ENCODE peak calls at places on chromosomes 16 and 17, in four cellular contexts. One of them, this sample, is unnamed.
A peak's percentile ranks its signal among the peaks of the same experiment; 100 is the strongest.

GRCh38 chr17:68248199-68248825 is 469 bp downstream of the AMZ2 start:
- DNase-seq in cardiac fibroblast: peak; percentile 71
- DNase-seq in A549: no peak
- DNase-seq in bronchial epithelial cell: peak; percentile 76
- DNase-seq in this sample: peak; percentile 15

GRCh38 chr17:17059301-17059890 is 17.1 kb downstream of the MPRIP start:
- DNase-seq in cardiac fibroblast: no peak
- DNase-seq in A549: no peak
- DNase-seq in bronchial epithelial cell: no peak
- DNase-seq in this sample: no peak

GRCh38 chr16:25007284-25007984 is 7.7 kb downstream of the ARHGAP17 start:
- DNase-seq in cardiac fibroblast: peak; percentile 83
- DNase-seq in A549: no peak
- DNase-seq in bronchial epithelial cell: no peak
- DNase-seq in this sample: no peak

GRCh38 chr16:3480901-3481695 is 14.2 kb downstream of the C16orf90 start:
- DNase-seq in cardiac fibroblast: no peak
- DNase-seq in A549: no peak
- DNase-seq in bronchial epithelial cell: no peak
- DNase-seq in this sample: no peak

GRCh38 chr16:58177347-58177710 is 20.6 kb downstream of the CSNK2A2 start:
- DNase-seq in cardiac fibroblast: no peak
- DNase-seq in A549: no peak
- DNase-seq in bronchial epithelial cell: no peak
- DNase-seq in this sample: no peak

GRCh38 chr17:49817993-49818392 is 29.5 kb downstream of the KAT7 start:
- DNase-seq in cardiac fibroblast: no peak
- DNase-seq in A549: no peak
- DNase-seq in bronchial epithelial cell: no peak
- DNase-seq in this sample: no peak

GRCh38 chr17:65712383-65713267 is 151.2 kb upstream of the AXIN2 start:
- DNase-seq in cardiac fibroblast: no peak
- DNase-seq in A549: no peak
- DNase-seq in bronchial epithelial cell: no peak
- DNase-seq in this sample: no peak

GRCh38 chr16:89359296-89360147 is 130.8 kb downstream of the ANKRD11 start:
- DNase-seq in cardiac fibroblast: no peak
- DNase-seq in A549: no peak
- DNase-seq in bronchial epithelial cell: no peak
- DNase-seq in this sample: no peak

GRCh38 chr17:10727192-10727591 is 2.6 kb downstream of the TMEM220 start:
- DNase-seq in cardiac fibroblast: no peak
- DNase-seq in A549: no peak
- DNase-seq in bronchial epithelial cell: peak; percentile 8
- DNase-seq in this sample: no peak

GRCh38 chr17:76696763-76697701 is 13.7 kb downstream of the MXRA7 start:
- DNase-seq in cardiac fibroblast: peak; percentile 96
- DNase-seq in A549: no peak
- DNase-seq in bronchial epithelial cell: no peak
- DNase-seq in this sample: peak; percentile 49

GRCh38 chr17:7842380-7842949 is 8.4 kb downstream of the KDM6B start:
- DNase-seq in cardiac fibroblast: peak; percentile 97
- DNase-seq in A549: peak; percentile 90
- DNase-seq in bronchial epithelial cell: peak; percentile 93
- DNase-seq in this sample: peak; percentile 87

GRCh38 chr17:32871736-32872135 is 5.2 kb downstream of the MYO1D start:
- DNase-seq in cardiac fibroblast: no peak
- DNase-seq in A549: no peak
- DNase-seq in bronchial epithelial cell: no peak
- DNase-seq in this sample: no peak

GRCh38 chr17:80160536-80160935 is 9.3 kb upstream of the CARD14 start:
- DNase-seq in cardiac fibroblast: no peak
- DNase-seq in A549: no peak
- DNase-seq in bronchial epithelial cell: no peak
- DNase-seq in this sample: no peak

GRCh38 chr17:75059369-75060345 is 12.6 kb downstream of the KCTD2 start:
- DNase-seq in cardiac fibroblast: peak; percentile 75
- DNase-seq in A549: peak; percentile 70
- DNase-seq in bronchial epithelial cell: peak; percentile 43
- DNase-seq in this sample: no peak

GRCh38 chr16:31224092-31224955 is 7.4 kb upstream of the PYDC1 start:
- DNase-seq in cardiac fibroblast: no peak
- DNase-seq in A549: no peak
- DNase-seq in bronchial epithelial cell: no peak
- DNase-seq in this sample: no peak

GRCh38 chr17:7213895-7214299 is 5.7 kb downstream of the DLG4 start:
- DNase-seq in cardiac fibroblast: peak; percentile 85
- DNase-seq in A549: peak; percentile 96
- DNase-seq in bronchial epithelial cell: peak; percentile 69
- DNase-seq in this sample: no peak

GRCh38 chr17:81556863-81557262 is 4.7 kb upstream of the FAAP100 start:
- DNase-seq in cardiac fibroblast: no peak
- DNase-seq in A549: no peak
- DNase-seq in bronchial epithelial cell: no peak
- DNase-seq in this sample: no peak

GRCh38 chr17:39357978-39358377 is 43.4 kb downstream of the FBXL20 start:
- DNase-seq in cardiac fibroblast: no peak
- DNase-seq in A549: peak; percentile 23
- DNase-seq in bronchial epithelial cell: no peak
- DNase-seq in this sample: no peak

GRCh38 chr17:48944519-48945260 is at the start of gene SNF8:
- DNase-seq in cardiac fibroblast: peak; percentile 91
- DNase-seq in A549: peak; percentile 95
- DNase-seq in bronchial epithelial cell: peak; percentile 69
- DNase-seq in this sample: peak; percentile 48

DNA sequence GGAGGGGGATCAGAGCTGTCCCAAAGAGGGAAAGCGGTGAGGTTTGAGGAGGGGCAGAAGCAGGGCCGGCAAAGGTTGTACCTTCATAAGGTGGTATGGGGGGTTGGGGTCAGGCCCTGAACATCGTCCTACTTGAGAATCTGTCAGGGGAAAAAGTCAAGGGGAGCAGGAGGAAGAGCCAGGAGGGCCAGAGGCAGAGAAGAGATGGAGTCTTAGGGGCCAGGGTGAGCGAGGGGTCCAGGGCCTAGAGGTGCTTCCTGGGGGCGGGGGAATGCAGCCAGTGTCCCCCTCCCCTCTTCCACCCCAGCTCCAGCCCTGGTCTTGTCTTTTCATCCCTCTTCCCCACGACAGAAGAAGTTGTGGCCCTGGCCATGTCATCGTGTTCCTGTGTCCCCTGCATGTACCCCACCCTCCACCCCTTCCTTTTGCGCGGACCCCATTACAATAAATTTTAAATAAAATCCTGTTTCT is 1.3 kb upstream of the PRRT2 start:
- DNase-seq in cardiac fibroblast: no peak
- DNase-seq in A549: no peak
- DNase-seq in bronchial epithelial cell: no peak
- DNase-seq in this sample: no peak
- H3K4me3 ChIP-seq in cardiac fibroblast: no peak overlapping the region
- H3K4me3 ChIP-seq in A549: no peak overlapping the region
- H3K4me3 ChIP-seq in bronchial epithelial cell: no peak overlapping the region
- H3K4me3 ChIP-seq in this sample: peak overlapping the region; percentile 13

GRCh38 chr17:42877037-42877436 is 23.6 kb upstream of the G6PC1 start:
- DNase-seq in cardiac fibroblast: no peak
- DNase-seq in A549: no peak
- DNase-seq in bronchial epithelial cell: no peak
- DNase-seq in this sample: no peak

GRCh38 chr17:42878123-42878880 is 22.3 kb upstream of the G6PC1 start:
- DNase-seq in cardiac fibroblast: no peak
- DNase-seq in A549: peak; percentile 25
- DNase-seq in bronchial epithelial cell: no peak
- DNase-seq in this sample: no peak

GRCh38 chr17:42880776-42881175 is 19.8 kb upstream of the G6PC1 start:
- DNase-seq in cardiac fibroblast: no peak
- DNase-seq in A549: no peak
- DNase-seq in bronchial epithelial cell: no peak
- DNase-seq in this sample: no peak

GRCh38 chr17:42879596-42879985 is 21.0 kb upstream of the G6PC1 start:
- DNase-seq in cardiac fibroblast: peak; percentile 57
- DNase-seq in A549: no peak
- DNase-seq in bronchial epithelial cell: no peak
- DNase-seq in this sample: no peak

GRCh38 chr17:42878924-42879595 is 21.5 kb upstream of the G6PC1 start:
- DNase-seq in cardiac fibroblast: no peak
- DNase-seq in A549: no peak
- DNase-seq in bronchial epithelial cell: no peak
- DNase-seq in this sample: no peak
- H3K4me3 ChIP-seq in cardiac fibroblast: no peak overlapping the region
- H3K4me3 ChIP-seq in A549: no peak overlapping the region
- H3K4me3 ChIP-seq in bronchial epithelial cell: no peak overlapping the region
- H3K4me3 ChIP-seq in this sample: no peak overlapping the region

DNA sequence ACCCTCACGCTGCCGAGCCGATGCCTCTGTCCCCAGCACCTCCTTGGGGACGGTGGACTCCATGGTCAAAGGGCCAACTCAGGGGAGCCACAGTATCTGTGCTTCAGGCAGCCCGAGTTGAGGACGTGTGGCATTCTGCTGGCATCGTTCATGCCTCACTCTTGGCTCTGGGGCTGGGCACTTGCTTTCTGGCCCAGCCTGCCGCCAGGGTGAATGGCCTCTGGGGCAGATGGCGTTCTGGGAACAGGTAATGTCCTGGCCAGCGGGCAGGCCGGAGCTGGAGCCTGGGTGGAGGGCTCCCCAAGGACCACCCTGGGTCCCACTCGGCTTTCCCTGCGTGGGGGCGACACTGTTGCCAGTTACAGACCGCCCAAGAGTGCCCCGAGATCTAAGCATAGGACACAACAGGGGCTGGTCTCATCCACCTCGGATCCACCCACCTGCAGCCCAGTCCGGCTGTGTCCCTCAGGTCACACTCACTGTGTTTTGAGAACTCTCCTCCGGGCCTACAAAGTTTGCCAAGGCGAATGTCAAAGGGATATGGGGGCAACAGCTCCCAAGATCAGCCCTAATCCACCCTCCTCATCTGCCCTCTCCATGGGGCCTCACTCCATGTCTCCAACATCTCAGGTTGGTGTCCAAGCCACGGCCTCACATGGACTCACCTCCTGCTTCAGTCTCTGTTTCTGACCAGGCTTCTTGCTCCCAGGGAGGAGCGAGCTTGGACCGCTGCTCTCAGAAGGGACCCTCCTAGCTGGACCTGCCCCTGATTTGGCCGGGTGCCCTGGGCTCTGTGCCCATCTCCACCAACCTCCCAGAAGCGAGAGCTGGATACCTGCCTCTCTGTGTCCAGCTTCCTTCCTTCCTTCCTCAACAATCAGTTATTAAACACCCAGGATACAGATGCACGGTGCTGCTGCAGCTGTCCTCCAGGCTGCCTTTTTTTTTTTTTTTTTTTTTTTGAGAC is 60.8 kb downstream of the TMEM235 start:
- DNase-seq in cardiac fibroblast: no peak
- DNase-seq in A549: no peak
- DNase-seq in bronchial epithelial cell: no peak
- DNase-seq in this sample: no peak
- H3K4me3 ChIP-seq in cardiac fibroblast: no peak overlapping the region
- H3K4me3 ChIP-seq in A549: no peak overlapping the region
- H3K4me3 ChIP-seq in bronchial epithelial cell: no peak overlapping the region
- H3K4me3 ChIP-seq in this sample: no peak overlapping the region

DNA sequence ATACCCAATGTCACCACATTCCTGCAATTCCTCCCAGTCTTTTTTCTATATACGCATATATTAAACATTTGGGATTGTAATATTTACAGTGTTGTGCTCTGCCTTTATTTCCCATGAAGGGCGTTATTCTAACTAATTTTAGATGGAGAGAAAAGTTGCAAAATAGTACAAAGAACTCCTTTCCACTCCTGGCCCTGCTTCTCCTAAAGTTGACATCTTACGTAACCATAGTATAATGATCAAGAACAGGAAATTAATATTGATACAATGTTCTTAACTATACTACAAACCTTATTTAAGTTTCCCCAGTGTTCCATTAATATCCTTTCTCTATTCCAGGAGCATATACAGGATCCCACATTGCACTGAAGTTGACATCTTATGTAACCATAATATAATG is 46.3 kb downstream of the TK2 start:
- DNase-seq in cardiac fibroblast: no peak
- DNase-seq in A549: no peak
- DNase-seq in bronchial epithelial cell: no peak
- DNase-seq in this sample: no peak
- H3K4me3 ChIP-seq in cardiac fibroblast: no peak overlapping the region
- H3K4me3 ChIP-seq in A549: no peak overlapping the region
- H3K4me3 ChIP-seq in bronchial epithelial cell: no peak overlapping the region
- H3K4me3 ChIP-seq in this sample: no peak overlapping the region

GRCh38 chr17:77829871-77830799 is 128.4 kb upstream of the TNRC6C start:
- DNase-seq in cardiac fibroblast: peak; percentile 82
- DNase-seq in A549: no peak
- DNase-seq in bronchial epithelial cell: no peak
- DNase-seq in this sample: peak; percentile 42
- H3K4me3 ChIP-seq in cardiac fibroblast: no peak overlapping the region
- H3K4me3 ChIP-seq in A549: no peak overlapping the region
- H3K4me3 ChIP-seq in bronchial epithelial cell: no peak overlapping the region
- H3K4me3 ChIP-seq in this sample: no peak overlapping the region

DNA sequence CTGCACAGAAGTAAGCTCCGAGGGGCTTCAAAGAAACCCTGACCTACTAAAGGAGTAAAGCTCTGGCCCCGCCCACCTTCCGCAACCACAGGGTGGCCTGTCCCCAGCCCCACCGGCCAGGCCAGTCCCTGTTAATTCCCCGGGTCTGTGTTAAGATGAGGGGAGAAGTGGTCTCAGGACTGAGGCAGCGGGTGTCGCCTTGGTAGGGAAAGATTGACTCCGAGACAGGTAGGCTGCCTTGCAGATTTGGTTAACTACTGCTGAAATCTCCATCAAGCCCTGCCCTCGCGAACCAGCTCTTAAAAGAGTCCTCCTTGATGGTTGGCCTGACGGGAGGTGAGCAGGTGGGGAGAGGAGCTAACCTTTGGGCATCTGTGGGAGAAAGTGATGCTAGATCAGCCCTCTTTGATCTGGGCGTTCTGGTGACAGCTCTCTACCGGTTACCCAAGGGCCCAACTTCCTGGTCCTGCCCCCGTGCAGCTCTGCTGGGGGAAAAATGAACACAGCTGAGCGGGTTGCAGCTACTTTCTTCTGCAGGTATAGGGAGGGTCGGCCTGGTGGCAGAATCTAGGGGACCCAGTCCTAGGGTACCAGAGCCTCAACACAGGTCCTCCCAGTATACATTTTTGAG is 2.8 kb downstream of the SHISA9 start:
- DNase-seq in cardiac fibroblast: no peak
- DNase-seq in A549: no peak
- DNase-seq in bronchial epithelial cell: no peak
- DNase-seq in this sample: no peak
- H3K4me3 ChIP-seq in cardiac fibroblast: no peak overlapping the region
- H3K4me3 ChIP-seq in A549: no peak overlapping the region
- H3K4me3 ChIP-seq in bronchial epithelial cell: no peak overlapping the region
- H3K4me3 ChIP-seq in this sample: peak overlapping the region; percentile 56

GRCh38 chr16:27583634-27584033 is 33.7 kb downstream of the KATNIP start:
- DNase-seq in cardiac fibroblast: no peak
- DNase-seq in A549: no peak
- DNase-seq in bronchial epithelial cell: no peak
- DNase-seq in this sample: no peak
- H3K4me3 ChIP-seq in cardiac fibroblast: no peak overlapping the region
- H3K4me3 ChIP-seq in A549: no peak overlapping the region
- H3K4me3 ChIP-seq in bronchial epithelial cell: no peak overlapping the region
- H3K4me3 ChIP-seq in this sample: no peak overlapping the region

DNA sequence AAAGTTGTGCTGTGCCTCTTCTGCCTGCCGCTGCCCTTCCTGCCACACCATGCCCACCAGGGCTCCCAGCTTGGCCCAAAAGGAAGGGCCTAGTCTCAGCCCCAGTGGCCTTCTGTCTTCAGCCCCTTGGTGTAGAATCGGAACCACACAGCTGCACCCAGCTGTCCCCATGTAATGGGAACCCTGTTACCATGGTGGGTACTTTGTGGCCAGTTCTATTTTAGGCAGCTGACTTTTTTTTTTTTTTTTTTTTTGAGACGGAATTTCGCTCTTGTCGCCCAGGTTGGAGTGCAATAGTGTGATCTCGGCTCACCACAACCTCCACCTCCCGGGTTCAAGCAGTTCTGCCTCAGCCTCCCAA is 163.3 kb upstream of the GSE1 start:
- DNase-seq in cardiac fibroblast: no peak
- DNase-seq in A549: no peak
- DNase-seq in bronchial epithelial cell: no peak
- DNase-seq in this sample: no peak
- H3K4me3 ChIP-seq in cardiac fibroblast: no peak overlapping the region
- H3K4me3 ChIP-seq in A549: no peak overlapping the region
- H3K4me3 ChIP-seq in bronchial epithelial cell: no peak overlapping the region
- H3K4me3 ChIP-seq in this sample: no peak overlapping the region

This sample was measured in skeletal muscle cell.